ENCODE peak calls at places on chromosomes 11 and 22, in nine cellular contexts. One of them, this sample, is unnamed. For H3K9me3, the result is how much of the 10 kb centered on the place peaks cover.

GRCh38 chr11:105022998-105023397 is at the start of gene CASP5:
- DNase-seq in ovary: no peak
- DNase-seq in H1: no peak
- DNase-seq in A549: no peak
- DNase-seq in transverse colon: peak
- DNase-seq in stomach: no peak
- DNase-seq in esophagus muscularis mucosa: no peak
- DNase-seq in suprapubic skin: no peak
- DNase-seq in GM12878: no peak
- DNase-seq in this sample: no peak

GRCh38 chr11:71103266-71103665 is 149.1 kb downstream of the SHANK2 start:
- DNase-seq in ovary: no peak
- DNase-seq in H1: no peak
- DNase-seq in A549: no peak
- DNase-seq in transverse colon: no peak
- DNase-seq in stomach: peak
- DNase-seq in esophagus muscularis mucosa: no peak
- DNase-seq in suprapubic skin: no peak
- DNase-seq in GM12878: no peak
- DNase-seq in this sample: no peak

GRCh38 chr11:73047773-73048371 is 94.2 kb downstream of the FCHSD2 start:
- DNase-seq in ovary: no peak
- DNase-seq in H1: no peak
- DNase-seq in A549: no peak
- DNase-seq in transverse colon: no peak
- DNase-seq in stomach: no peak
- DNase-seq in esophagus muscularis mucosa: no peak
- DNase-seq in suprapubic skin: no peak
- DNase-seq in GM12878: peak
- DNase-seq in this sample: no peak

GRCh38 chr11:67996051-67996450 is 7.8 kb downstream of the UNC93B1 start:
- DNase-seq in ovary: no peak
- DNase-seq in H1: no peak
- DNase-seq in A549: no peak
- DNase-seq in transverse colon: no peak
- DNase-seq in stomach: no peak
- DNase-seq in esophagus muscularis mucosa: no peak
- DNase-seq in suprapubic skin: no peak
- DNase-seq in GM12878: no peak
- DNase-seq in this sample: no peak

GRCh38 chr22:36405671-36406070 is 17.9 kb upstream of the MYH9 start:
- DNase-seq in ovary: no peak
- DNase-seq in H1: no peak
- DNase-seq in A549: no peak
- DNase-seq in transverse colon: peak
- DNase-seq in stomach: peak
- DNase-seq in esophagus muscularis mucosa: no peak
- DNase-seq in suprapubic skin: no peak
- DNase-seq in GM12878: no peak
- DNase-seq in this sample: no peak

GRCh38 chr11:2298795-2299747 is 2.6 kb downstream of the C11orf21 start:
- DNase-seq in ovary: no peak
- DNase-seq in H1: peak
- DNase-seq in A549: peak
- DNase-seq in transverse colon: peak
- DNase-seq in stomach: peak
- DNase-seq in esophagus muscularis mucosa: peak
- DNase-seq in suprapubic skin: peak
- DNase-seq in GM12878: no peak
- DNase-seq in this sample: peak

GRCh38 chr11:17803751-17804334 is 69.3 kb downstream of the KCNC1 start:
- DNase-seq in ovary: no peak
- DNase-seq in H1: no peak
- DNase-seq in A549: no peak
- DNase-seq in transverse colon: no peak
- DNase-seq in stomach: no peak
- DNase-seq in esophagus muscularis mucosa: no peak
- DNase-seq in suprapubic skin: peak
- DNase-seq in GM12878: no peak
- DNase-seq in this sample: no peak

GRCh38 chr11:81674211-81674610 is 1059.5 kb downstream of the FAM181B start:
- DNase-seq in ovary: no peak
- DNase-seq in H1: no peak
- DNase-seq in A549: no peak
- DNase-seq in transverse colon: no peak
- DNase-seq in stomach: no peak
- DNase-seq in esophagus muscularis mucosa: no peak
- DNase-seq in suprapubic skin: no peak
- DNase-seq in GM12878: no peak
- DNase-seq in this sample: no peak

GRCh38 chr11:83938148-83938547 is 652.0 kb upstream of the CCDC90B start:
- DNase-seq in ovary: no peak
- DNase-seq in H1: no peak
- DNase-seq in A549: no peak
- DNase-seq in transverse colon: no peak
- DNase-seq in stomach: no peak
- DNase-seq in esophagus muscularis mucosa: no peak
- DNase-seq in suprapubic skin: no peak
- DNase-seq in GM12878: peak
- DNase-seq in this sample: no peak

GRCh38 chr11:125129316-125129990 is 18.0 kb upstream of the TMEM218 start:
- DNase-seq in ovary: no peak
- DNase-seq in H1: no peak
- DNase-seq in A549: no peak
- DNase-seq in transverse colon: no peak
- DNase-seq in stomach: no peak
- DNase-seq in esophagus muscularis mucosa: peak
- DNase-seq in suprapubic skin: no peak
- DNase-seq in GM12878: no peak
- DNase-seq in this sample: no peak

GRCh38 chr11:125128450-125128849 is 17.0 kb upstream of the TMEM218 start:
- DNase-seq in ovary: no peak
- DNase-seq in H1: no peak
- DNase-seq in A549: no peak
- DNase-seq in transverse colon: no peak
- DNase-seq in stomach: no peak
- DNase-seq in esophagus muscularis mucosa: no peak
- DNase-seq in suprapubic skin: no peak
- DNase-seq in GM12878: no peak
- DNase-seq in this sample: no peak

GRCh38 chr11:125123194-125123946 is 11.9 kb upstream of the TMEM218 start:
- DNase-seq in ovary: no peak
- DNase-seq in H1: no peak
- DNase-seq in A549: no peak
- DNase-seq in transverse colon: no peak
- DNase-seq in stomach: no peak
- DNase-seq in esophagus muscularis mucosa: no peak
- DNase-seq in suprapubic skin: no peak
- DNase-seq in GM12878: no peak
- DNase-seq in this sample: no peak

DNA sequence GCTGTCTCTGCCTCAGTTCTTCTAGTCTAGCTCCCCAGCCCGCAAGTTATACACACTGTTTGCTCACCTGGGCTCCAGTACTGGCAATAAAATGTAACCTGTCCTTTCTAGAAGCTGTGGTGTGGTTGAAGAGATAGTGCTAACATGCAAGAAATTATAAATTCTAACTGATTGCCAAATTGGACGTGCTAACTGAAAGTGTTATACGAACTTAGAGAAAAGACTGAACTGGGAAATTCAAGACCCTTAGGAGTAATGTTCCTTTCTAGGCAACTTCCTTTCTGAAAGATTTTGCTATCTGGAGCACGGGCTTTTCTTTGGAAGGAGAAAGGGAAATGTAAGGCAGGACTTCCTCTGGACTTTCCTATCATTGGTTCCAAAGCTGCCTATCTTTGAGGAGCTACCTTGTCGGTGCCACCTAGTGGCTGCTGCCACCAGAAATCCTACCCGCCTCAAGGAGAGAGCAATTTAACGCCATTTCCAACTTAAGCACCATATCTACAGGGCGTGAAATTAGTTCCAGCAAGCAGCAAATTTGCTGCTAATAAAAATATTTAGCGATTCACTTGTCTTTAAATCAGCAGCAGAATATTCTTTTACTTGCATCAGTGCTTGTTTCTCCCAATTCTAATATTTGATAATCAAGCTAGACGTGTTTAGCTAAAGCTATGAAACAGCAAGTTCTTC is 12.7 kb upstream of the TMEM218 start:
- DNase-seq in ovary: peak
- DNase-seq in H1: no peak
- DNase-seq in A549: peak
- DNase-seq in transverse colon: peak
- DNase-seq in stomach: peak
- DNase-seq in esophagus muscularis mucosa: no peak
- DNase-seq in suprapubic skin: no peak
- DNase-seq in GM12878: no peak
- DNase-seq in this sample: peak
- TF ChIP-seq POLR2A in ovary: no peak
- TF ChIP-seq POLR2A in H1: no peak
- TF ChIP-seq POLR2A in A549: no peak
- TF ChIP-seq POLR2A in transverse colon: no peak
- TF ChIP-seq POLR2A in stomach: no peak
- TF ChIP-seq POLR2A in esophagus muscularis mucosa: no peak
- TF ChIP-seq POLR2A in suprapubic skin: no peak
- TF ChIP-seq POLR2A in GM12878: no peak
- TF ChIP-seq POLR2A in this sample: no peak

GRCh38 chr11:46299425-46300067 is 22.1 kb downstream of the CREB3L1 start:
- DNase-seq in ovary: no peak
- DNase-seq in H1: no peak
- DNase-seq in A549: no peak
- DNase-seq in transverse colon: no peak
- DNase-seq in stomach: no peak
- DNase-seq in esophagus muscularis mucosa: no peak
- DNase-seq in suprapubic skin: no peak
- DNase-seq in GM12878: no peak
- DNase-seq in this sample: no peak
- TF ChIP-seq EP300 in ovary: no peak
- TF ChIP-seq EP300 in H1: no peak
- TF ChIP-seq EP300 in A549: no peak
- TF ChIP-seq EP300 in transverse colon: no peak
- TF ChIP-seq EP300 in stomach: no peak
- TF ChIP-seq EP300 in esophagus muscularis mucosa: no peak
- TF ChIP-seq EP300 in suprapubic skin: no peak
- TF ChIP-seq EP300 in GM12878: no peak
- TF ChIP-seq EP300 in this sample: no peak

DNA sequence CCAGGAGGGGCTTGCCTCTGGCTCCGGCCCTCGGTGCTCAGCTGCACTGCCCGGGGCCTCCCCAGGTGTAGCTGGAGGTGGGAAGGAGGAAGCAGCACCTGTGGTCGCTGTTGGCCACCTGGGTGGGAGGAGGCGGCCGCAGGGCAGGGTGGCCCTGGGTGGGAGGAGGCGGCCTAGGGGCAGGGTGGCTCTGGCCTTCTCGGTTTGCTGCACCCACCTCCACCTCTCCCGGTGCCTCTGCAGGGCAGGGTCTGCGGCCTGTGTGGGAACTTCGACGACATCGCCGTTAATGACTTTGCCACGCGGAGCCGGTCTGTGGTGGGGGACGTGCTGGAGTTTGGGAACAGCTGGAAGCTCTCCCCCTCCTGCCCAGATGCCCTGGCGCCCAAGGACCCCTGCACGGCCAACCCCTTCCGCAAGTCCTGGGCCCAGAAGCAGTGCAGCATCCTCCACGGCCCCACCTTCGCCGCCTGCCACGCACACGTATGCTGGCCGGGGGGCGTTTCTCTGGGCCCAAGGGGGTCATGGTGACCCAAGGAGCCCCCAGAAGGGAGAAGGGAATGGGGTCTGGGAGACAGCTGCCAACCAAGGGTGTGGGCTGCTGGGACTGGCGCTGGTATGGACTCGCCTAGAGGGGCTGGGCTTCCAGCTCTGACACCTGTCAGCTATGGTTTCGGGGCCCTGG is 20.6 kb downstream of the MUC5AC start:
- DNase-seq in ovary: no peak
- DNase-seq in H1: no peak
- DNase-seq in A549: no peak
- DNase-seq in transverse colon: no peak
- DNase-seq in stomach: no peak
- DNase-seq in esophagus muscularis mucosa: no peak
- DNase-seq in suprapubic skin: no peak
- DNase-seq in GM12878: no peak
- DNase-seq in this sample: no peak
- H3K9me3 ChIP-seq in ovary: under half
- H3K9me3 ChIP-seq in H1: under half
- H3K9me3 ChIP-seq in A549: under half
- H3K9me3 ChIP-seq in transverse colon: under half
- H3K9me3 ChIP-seq in stomach: under half
- H3K9me3 ChIP-seq in esophagus muscularis mucosa: under half
- H3K9me3 ChIP-seq in suprapubic skin: under half
- H3K9me3 ChIP-seq in GM12878: under half
- H3K9me3 ChIP-seq in this sample: under half

DNA sequence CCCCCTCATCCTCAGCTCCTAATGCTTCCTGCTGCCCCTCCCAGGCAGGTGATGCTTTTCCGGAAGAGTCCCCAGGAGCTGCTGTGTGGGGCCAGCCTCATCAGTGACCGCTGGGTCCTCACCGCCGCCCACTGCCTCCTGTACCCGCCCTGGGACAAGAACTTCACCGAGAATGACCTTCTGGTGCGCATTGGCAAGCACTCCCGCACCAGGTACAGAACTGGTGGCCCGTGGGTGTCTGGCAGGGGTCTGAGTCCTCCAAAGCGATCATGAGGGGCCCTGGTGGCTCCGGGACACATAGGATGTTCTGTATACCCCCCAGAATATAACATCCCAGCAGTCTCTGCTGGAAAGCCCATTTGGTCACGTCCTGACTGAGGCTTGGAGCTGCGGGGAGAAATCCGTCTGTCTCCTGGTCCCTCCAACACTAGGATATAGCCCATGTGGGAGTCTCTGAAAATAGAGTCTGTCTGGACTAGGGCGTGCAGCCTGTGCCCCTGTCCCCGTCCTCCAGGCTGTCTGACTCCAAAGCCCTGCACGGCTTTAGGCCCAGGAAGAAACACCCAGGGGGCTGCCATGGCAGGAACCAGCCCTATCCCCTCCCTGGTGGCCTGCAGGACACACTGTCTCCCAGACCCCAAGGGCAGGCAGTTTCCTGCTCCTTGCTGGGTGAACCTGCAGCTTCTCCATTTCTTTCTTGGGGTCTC is 9.1 kb downstream of the F2 start:
- DNase-seq in ovary: no peak
- DNase-seq in H1: no peak
- DNase-seq in A549: no peak
- DNase-seq in transverse colon: no peak
- DNase-seq in stomach: no peak
- DNase-seq in esophagus muscularis mucosa: no peak
- DNase-seq in suprapubic skin: no peak
- DNase-seq in GM12878: no peak
- DNase-seq in this sample: no peak
- TF ChIP-seq POLR2A in ovary: no peak
- TF ChIP-seq POLR2A in H1: no peak
- TF ChIP-seq POLR2A in A549: no peak
- TF ChIP-seq POLR2A in transverse colon: no peak
- TF ChIP-seq POLR2A in stomach: no peak
- TF ChIP-seq POLR2A in esophagus muscularis mucosa: no peak
- TF ChIP-seq POLR2A in suprapubic skin: no peak
- TF ChIP-seq POLR2A in GM12878: no peak
- TF ChIP-seq POLR2A in this sample: no peak

GRCh38 chr11:126809514-126810289 is 190.9 kb downstream of the KIRREL3 start:
- DNase-seq in ovary: no peak
- DNase-seq in H1: no peak
- DNase-seq in A549: no peak
- DNase-seq in transverse colon: no peak
- DNase-seq in stomach: no peak
- DNase-seq in esophagus muscularis mucosa: no peak
- DNase-seq in suprapubic skin: no peak
- DNase-seq in GM12878: no peak
- DNase-seq in this sample: no peak
- TF ChIP-seq EP300 in ovary: no peak
- TF ChIP-seq EP300 in H1: no peak
- TF ChIP-seq EP300 in A549: no peak
- TF ChIP-seq EP300 in transverse colon: no peak
- TF ChIP-seq EP300 in stomach: no peak
- TF ChIP-seq EP300 in esophagus muscularis mucosa: no peak
- TF ChIP-seq EP300 in suprapubic skin: no peak
- TF ChIP-seq EP300 in GM12878: no peak
- TF ChIP-seq EP300 in this sample: no peak

This sample was measured in tibial nerve.